ENCODE peak calls at places on chromosomes 4 and X, in four cellular contexts. W is SW480, A is iris pigment epithelial cell, H is HT-29. Z is an unnamed sample.

GRCh38 chrX:73446831-73447230 is at the start of gene CDX4:
- DNase-seq in A (no peak), W (no peak), H (no peak), Z (no peak)

GRCh38 chr4:156322592-156322991 is 368.9 kb upstream of the CTSO start:
- DNase-seq in A (peak), W (no peak), H (no peak), Z (no peak)

GRCh38 chr4:142404191-142404611 is 441.9 kb downstream of the INPP4B start:
- DNase-seq in H (peak), A (peak), W (peak), Z (peak)

GRCh38 chr4:20532096-20532495 is 168.2 kb upstream of the PACRGL start:
- DNase-seq in H (no peak), W (no peak), A (no peak), Z (no peak)

GRCh38 chr4:52377563-52377962 is 281.5 kb downstream of the USP46 start:
- DNase-seq in W (no peak), A (no peak), H (no peak), Z (no peak)

GRCh38 chr4:40749717-40750460 is at the start of gene NSUN7:
- DNase-seq in A (peak), H (peak), W (peak), Z (no peak)

GRCh38 chrX:15546745-15547144 is 46.1 kb downstream of the BMX start:
- DNase-seq in A (no peak), W (no peak), H (no peak), Z (no peak)

GRCh38 chr4:107997001-107997788 is 7.5 kb downstream of the HADH start:
- DNase-seq in H (no peak), W (no peak), A (peak), Z (no peak)

GRCh38 chr4:11328401-11328800 is 100.3 kb downstream of the HS3ST1 start:
- DNase-seq in W (no peak), H (no peak), A (no peak), Z (no peak)

GRCh38 chrX:110317079-110317819 is 636 bp downstream of the AMMECR1 start:
- DNase-seq in H (peak), W (peak), A (no peak), Z (peak)

GRCh38 chrX:17774053-17774452 is 36.8 kb downstream of the SCML1 start:
- DNase-seq in W (no peak), A (no peak), H (no peak), Z (no peak)

GRCh38 chrX:96685205-96686099 is 810 bp downstream of the DIAPH2 start:
- DNase-seq in A (peak), W (peak), H (peak), Z (peak)

GRCh38 chr4:48944659-48945290 is 38.2 kb upstream of the OCIAD2 start:
- DNase-seq in A (no peak), W (no peak), H (peak), Z (no peak)

GRCh38 chrX:148466292-148466691 is 34.1 kb upstream of the AFF2 start:
- DNase-seq in H (no peak), W (no peak), A (no peak), Z (no peak)

GRCh38 chr4:110042540-110043517 is 130.1 kb downstream of the EGF start:
- DNase-seq in H (no peak), A (no peak), W (no peak), Z (no peak)